ENCODE peak calls at places on chromosomes 6 and 20, in four cellular contexts. C is NAMALWA, L is left colon, G is left cardiac atrium. F is an unnamed sample.

GRCh38 chr20:59425572-59425971 is 125.2 kb downstream of the EDN3 start:
- DNase-seq in C (no peak), L (no peak), G (no peak), F (no peak)

GRCh38 chr6:24321538-24322162 is 36.2 kb downstream of the DCDC2 start:
- DNase-seq in C (no peak), L (no peak), G (no peak), F (no peak)

GRCh38 chr20:6381887-6382286 is 259.1 kb upstream of the FERMT1 start:
- DNase-seq in C (no peak), L (no peak), G (no peak), F (peak; percentile 33)

GRCh38 chr6:34383171-34383631 is 9.3 kb downstream of the NUDT3 start:
- DNase-seq in C (no peak), L (no peak), G (no peak), F (no peak)

GRCh38 chr6:143337201-143337949 is 113.1 kb downstream of the ADAT2 start:
- DNase-seq in C (peak; percentile 67), L (peak; percentile 32), G (peak; percentile 32), F (peak; percentile 49)

GRCh38 chr6:25006565-25007001 is 70.8 kb upstream of the RIPOR2 start:
- DNase-seq in C (peak; percentile 36), L (no peak), G (peak; percentile 58), F (peak; percentile 69)

GRCh38 chr20:41881466-41882046 is 263.4 kb upstream of the CHD6 start:
- DNase-seq in C (no peak), L (no peak), G (no peak), F (no peak)

GRCh38 chr6:45535933-45536332 is 158.2 kb upstream of the SUPT3H start:
- DNase-seq in C (no peak), L (peak; percentile 23), G (no peak), F (no peak)

GRCh38 chr20:46260480-46260879 is 47.8 kb downstream of the CDH22 start:
- DNase-seq in C (no peak), L (no peak), G (peak; percentile 44), F (peak; percentile 23)

GRCh38 chr20:53911301-53911700 is 159.1 kb downstream of the BCAS1 start:
- DNase-seq in C (no peak), L (no peak), G (no peak), F (no peak)

GRCh38 chr20:14929388-14929787 is 592.0 kb upstream of the FLRT3 start:
- DNase-seq in C (no peak), L (no peak), G (no peak), F (no peak)

GRCh38 chr6:106511274-106512047 is 117.8 kb downstream of the RTN4IP1 start:
- DNase-seq in C (peak; percentile 63), L (peak; percentile 65), G (peak; percentile 25), F (peak; percentile 72)

GRCh38 chr6:33988121-33989015 is 157.5 kb downstream of the GRM4 start:
- DNase-seq in C (no peak), L (peak; percentile 62), G (no peak), F (no peak)

GRCh38 chr6:22320750-22321149 is 23.9 kb upstream of the PRL start:
- DNase-seq in C (no peak), L (no peak), G (no peak), F (peak; percentile 73)

GRCh38 chr6:129031051-129031599 is 148.2 kb downstream of the LAMA2 start:
- DNase-seq in C (no peak), L (no peak), G (no peak), F (peak; percentile 17)